ENCODE peak calls at places on chromosome 1, in seven cellular contexts. A is tibial nerve, I is NB4, P is body of pancreas, Y is fibroblast of lung, M is cardiac muscle cell, C is Panc1. B is an unnamed sample.
A peak's percentile ranks its signal among the peaks of the same experiment; 100 is the strongest.

GRCh38 chr1:64687725-64688285 is 57.1 kb upstream of the RAVER2 start:
- DNase-seq in A (no peak), I (peak; percentile 51), P (peak; percentile 44), Y (peak; percentile 36), M (peak; percentile 48), C (no peak), B (no peak)

GRCh38 chr1:88371396-88371795 is 312.7 kb upstream of the PKN2 start:
- DNase-seq in A (no peak), I (no peak), P (no peak), Y (no peak), M (no peak), C (no peak), B (no peak)

GRCh38 chr1:58434587-58434986 is 111.9 kb downstream of the OMA1 start:
- DNase-seq in A (no peak), I (no peak), P (no peak), Y (no peak), M (no peak), C (no peak), B (no peak)

GRCh38 chr1:22709891-22710687 is 550 bp upstream of the EPHB2 start:
- DNase-seq in A (peak; percentile 38), I (peak; percentile 75), P (peak; percentile 62), Y (peak; percentile 71), M (peak; percentile 85), C (no peak), B (no peak)

GRCh38 chr1:240941706-240942370 is 329.9 kb upstream of the GREM2 start:
- DNase-seq in A (no peak), I (no peak), P (no peak), Y (no peak), M (no peak), C (no peak), B (no peak)

GRCh38 chr1:11042995-11043874 is 3.8 kb downstream of the MASP2 start:
- DNase-seq in A (no peak), I (no peak), P (no peak), Y (no peak), M (no peak), C (no peak), B (no peak)

GRCh38 chr1:85146972-85147359 is 53.9 kb downstream of the SYDE2 start:
- DNase-seq in A (no peak), I (no peak), P (no peak), Y (no peak), M (peak; percentile 24), C (no peak), B (no peak)

GRCh38 chr1:204420039-204421004 is 8.7 kb upstream of the PPP1R15B start:
- DNase-seq in A (no peak), I (no peak), P (no peak), Y (no peak), M (no peak), C (no peak), B (no peak)

GRCh38 chr1:241738710-241739109 is 86.6 kb downstream of the WDR64 start:
- DNase-seq in A (no peak), I (no peak), P (no peak), Y (no peak), M (no peak), C (no peak), B (no peak)

GRCh38 chr1:15584489-15585363 is at the start of gene AGMAT:
- DNase-seq in A (no peak), I (peak; percentile 79), P (peak; percentile 29), Y (peak; percentile 24), M (peak; percentile 45), C (no peak), B (no peak)

GRCh38 chr1:109933856-109934711 is 23.4 kb downstream of the CSF1 start:
- DNase-seq in A (no peak), I (peak; percentile 63), P (no peak), Y (peak; percentile 69), M (peak; percentile 73), C (no peak), B (no peak)

GRCh38 chr1:41305576-41306365 is 55.5 kb upstream of the FOXO6 start:
- DNase-seq in A (no peak), I (no peak), P (no peak), Y (no peak), M (no peak), C (no peak), B (no peak)

GRCh38 chr1:36571106-36571505 is 88.4 kb upstream of the CSF3R start:
- DNase-seq in A (no peak), I (no peak), P (no peak), Y (no peak), M (no peak), C (no peak), B (no peak)

GRCh38 chr1:93720931-93721614 is 39.4 kb upstream of the BCAR3 start:
- DNase-seq in A (no peak), I (no peak), P (no peak), Y (no peak), M (no peak), C (no peak), B (no peak)

GRCh38 chr1:109395602-109396512 is 1.9 kb downstream of the SORT1 start:
- DNase-seq in A (no peak), I (peak; percentile 70), P (no peak), Y (peak; percentile 30), M (peak; percentile 57), C (no peak), B (no peak)

GRCh38 chr1:44406761-44407429 is 1.8 kb downstream of the RNF220 start:
- DNase-seq in A (no peak), I (no peak), P (no peak), Y (no peak), M (no peak), C (no peak), B (no peak)

GRCh38 chr1:147840909-147841308 is 61.7 kb upstream of the GJA8 start:
- DNase-seq in A (no peak), I (peak; percentile 19), P (no peak), Y (no peak), M (no peak), C (no peak), B (no peak)
- TF ChIP-seq CTCF in A (no peak), I (peak; percentile 24), P (no peak), Y (no peak), M (peak; percentile 20), C (no peak), B (no peak)

GRCh38 chr1:224433671-224434446 is 738 bp downstream of the WDR26 start:
- DNase-seq in A (peak; percentile 18), I (peak; percentile 56), P (peak; percentile 51), Y (no peak), M (peak; percentile 23), C (no peak), B (no peak)

GRCh38 chr1:224431726-224432125 is 2.9 kb downstream of the WDR26 start:
- DNase-seq in A (no peak), I (no peak), P (no peak), Y (no peak), M (no peak), C (no peak), B (no peak)

GRCh38 chr1:224433041-224433670 is 1.4 kb downstream of the WDR26 start:
- DNase-seq in A (no peak), I (peak; percentile 27), P (peak; percentile 18), Y (no peak), M (peak; percentile 12), C (no peak), B (no peak)

GRCh38 chr1:224432141-224432540 is 2.5 kb downstream of the WDR26 start:
- DNase-seq in A (no peak), I (peak; percentile 4), P (no peak), Y (peak; percentile 49), M (peak; percentile 30), C (no peak), B (no peak)

DNA sequence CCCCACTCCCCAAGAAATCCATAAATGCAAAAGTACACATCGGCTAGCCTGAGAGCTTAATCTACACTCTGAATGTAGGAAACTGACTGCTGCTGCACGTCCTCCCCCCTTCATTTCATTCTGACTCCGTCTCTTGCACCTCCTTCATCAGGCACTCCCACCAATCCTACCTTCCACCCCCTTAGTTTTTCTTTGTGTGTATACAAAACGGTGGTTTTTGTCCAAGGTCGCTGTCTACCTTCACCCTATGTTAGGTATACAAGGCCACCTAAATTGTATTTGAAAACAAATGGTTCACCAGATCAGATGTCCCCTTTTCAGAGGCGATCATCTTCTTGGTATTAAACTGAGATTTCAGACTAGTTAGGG is 1.9 kb downstream of the WDR26 start:
- DNase-seq in A (no peak), I (peak; percentile 42), P (no peak), Y (peak; percentile 25), M (peak; percentile 42), C (no peak), B (no peak)
- H3K4me3 ChIP-seq in A (peak overlapping the region; percentile 97), I (peak overlapping the region; percentile 82), P (peak overlapping the region; percentile 90), Y (peak overlapping the region; percentile 77), M (peak overlapping the region; percentile 63), C (peak overlapping the region; percentile 92), B (peak overlapping the region; percentile 63)

DNA sequence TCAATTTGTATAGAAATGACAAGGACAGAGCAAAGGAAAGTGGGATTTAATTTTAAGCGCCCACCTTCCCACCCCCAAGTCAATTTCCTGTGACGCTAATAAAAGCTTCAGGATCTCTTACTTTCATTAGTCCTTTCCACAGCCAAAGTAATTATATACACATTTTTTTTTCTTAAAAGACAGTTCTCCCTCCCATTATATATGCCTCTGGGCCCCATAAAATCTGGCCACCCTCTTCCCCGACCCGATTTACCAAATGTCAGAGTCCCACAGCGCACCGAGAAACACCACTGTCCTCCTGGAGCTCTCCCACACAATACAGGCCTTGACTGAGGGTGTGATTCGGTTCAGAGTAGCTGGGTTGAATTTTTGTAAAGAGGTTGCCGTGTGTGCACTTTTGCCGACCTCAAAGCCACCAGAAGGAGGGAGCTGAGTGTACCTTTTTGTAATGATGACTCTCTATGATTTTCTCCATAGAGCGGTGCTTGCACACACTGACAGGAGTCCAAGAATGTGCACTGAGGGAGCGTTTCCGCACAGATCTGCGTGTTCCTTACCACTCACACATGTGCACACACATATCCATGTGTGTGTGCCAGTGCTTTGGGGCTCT is 26.2 kb upstream of the IL10 start:
- DNase-seq in A (no peak), I (no peak), P (no peak), Y (no peak), M (no peak), C (no peak), B (no peak)
- TF ChIP-seq CTCF in A (no peak), I (no peak), P (no peak), Y (no peak), M (no peak), C (peak; percentile 44), B (no peak)

GRCh38 chr1:156766288-156767100 is 841 bp upstream of the PRCC start:
- DNase-seq in A (no peak), I (no peak), P (no peak), Y (no peak), M (no peak), C (no peak), B (no peak)

GRCh38 chr1:156767101-156767878 is at the start of gene PRCC:
- DNase-seq in A (peak; percentile 92), I (peak; percentile 100), P (peak; percentile 99), Y (peak; percentile 100), M (peak; percentile 100), C (peak; percentile 100), B (peak; percentile 100)

GRCh38 chr1:156767879-156768608 is 709 bp downstream of the PRCC start:
- DNase-seq in A (no peak), I (peak; percentile 61), P (no peak), Y (no peak), M (no peak), C (no peak), B (no peak)

GRCh38 chr1:156768610-156769295 is 1.4 kb downstream of the PRCC start:
- DNase-seq in A (no peak), I (no peak), P (no peak), Y (no peak), M (no peak), C (no peak), B (no peak)

DNA sequence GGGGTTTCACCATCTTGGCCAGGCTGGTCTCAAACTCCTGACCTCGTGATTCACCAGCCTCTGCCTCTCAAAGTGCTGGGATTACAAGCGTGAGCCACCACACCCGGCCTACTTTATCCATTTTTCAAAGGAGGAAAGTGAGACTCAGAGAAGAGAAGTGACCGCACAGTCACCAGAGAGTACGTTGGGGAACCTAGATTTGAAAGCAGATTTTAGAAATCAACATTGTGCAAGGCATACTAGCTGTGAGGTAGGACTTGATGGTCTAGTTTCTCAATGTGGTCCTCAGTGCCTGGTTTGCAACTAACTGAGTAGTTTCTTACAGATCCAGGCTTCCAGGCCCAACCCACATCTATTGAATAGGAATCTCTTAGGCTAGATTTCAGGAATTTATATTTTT is 1.7 kb upstream of the PRCC start:
- DNase-seq in A (no peak), I (no peak), P (no peak), Y (no peak), M (no peak), C (no peak), B (no peak)
- H3K4me3 ChIP-seq in A (no peak overlapping the region), I (peak overlapping the region; percentile 84), P (no peak overlapping the region), Y (peak overlapping the region; percentile 97), M (peak overlapping the region; percentile 53), C (peak overlapping the region; percentile 99), B (peak overlapping the region; percentile 94)